ENCODE peak calls at places on chromosomes 16 and 17, in eight cellular contexts. R is GM03348; H is activated effector memory CD4-positive, alpha-beta T cell treated with anti-CD3 and anti-CD28 coated beads, Interleukin-2, amount 50 U/mL, for 16 hours; D is posterior vena cava; E is GM10248; L is CD8-positive, alpha-beta T cell; O is nucleus accumbens; Q is NCI-H2081. B is an unnamed sample.

GRCh38 chr16:72848759-72849664 is 198.9 kb downstream of the ZFHX3 start:
- DNase-seq in Q (peak), R (peak), E (no peak), L (no peak), O (peak), H (no peak), D (peak), B (no peak)

GRCh38 chr16:87305505-87306391 is 11.4 kb downstream of the C16orf95 start:
- DNase-seq in H (no peak), L (no peak), R (peak), E (no peak), O (no peak), Q (no peak), D (peak), B (no peak)

GRCh38 chr17:66564992-66565465 is 262.6 kb downstream of the PRKCA start:
- DNase-seq in O (no peak), H (no peak), E (no peak), L (no peak), R (peak), Q (no peak), D (no peak), B (no peak)

GRCh38 chr17:8877984-8878383 is 10.5 kb upstream of the PIK3R6 start:
- DNase-seq in D (no peak), H (no peak), L (no peak), Q (no peak), R (no peak), E (no peak), O (no peak), B (no peak)

GRCh38 chr16:86664518-86665318 is 86.4 kb downstream of the FOXL1 start:
- DNase-seq in L (peak), D (peak), R (peak), E (peak), O (no peak), Q (no peak), H (peak), B (peak)

GRCh38 chr16:734208-734980 is 6.4 kb downstream of the CIAO3 start:
- DNase-seq in E (no peak), Q (no peak), D (no peak), O (peak), H (no peak), L (no peak), R (no peak), B (no peak)

GRCh38 chr16:57628008-57628781 is at the start of gene ADGRG1:
- DNase-seq in D (peak), Q (no peak), H (peak), R (peak), O (peak), L (no peak), E (peak), B (no peak)

GRCh38 chr16:11328172-11329079 is 16.8 kb upstream of the RMI2 start:
- DNase-seq in Q (no peak), D (peak), O (no peak), E (peak), L (peak), R (peak), H (peak), B (peak)

GRCh38 chr17:18070861-18071340 is 16.8 kb upstream of the DRG2 start:
- DNase-seq in H (no peak), R (peak), O (no peak), D (no peak), E (no peak), L (no peak), Q (peak), B (no peak)

GRCh38 chr16:49756971-49757743 is 98.8 kb downstream of the ZNF423 start:
- DNase-seq in D (no peak), H (no peak), L (no peak), O (no peak), R (no peak), E (no peak), Q (no peak), B (no peak)

GRCh38 chr17:4945176-4945943 is 3.0 kb downstream of the PFN1 start:
- DNase-seq in D (peak), L (peak), H (peak), Q (no peak), E (peak), R (peak), O (no peak), B (no peak)

GRCh38 chr17:7323731-7324437 is 5.3 kb downstream of the NEURL4 start:
- DNase-seq in E (peak), R (peak), Q (no peak), L (peak), D (no peak), O (no peak), H (peak), B (peak)

GRCh38 chr16:58937661-58938060 is 203.5 kb upstream of the GOT2 start:
- DNase-seq in L (no peak), H (no peak), D (no peak), R (no peak), E (no peak), Q (no peak), O (no peak), B (no peak)

GRCh38 chr17:77698903-77699615 is 259.4 kb upstream of the TNRC6C start:
- DNase-seq in H (peak), R (no peak), Q (no peak), L (no peak), D (no peak), O (no peak), E (no peak), B (no peak)

GRCh38 chr17:78307887-78308633 is 51.8 kb downstream of the SOCS3 start:
- DNase-seq in L (no peak), O (no peak), D (no peak), H (no peak), R (no peak), E (no peak), Q (no peak), B (no peak)

GRCh38 chr17:82734987-82735866 is at the start of gene FN3K:
- DNase-seq in O (peak), R (peak), L (peak), E (no peak), Q (peak), D (peak), H (peak), B (peak)

B was measured in naive thymus-derived CD4-positive, alpha-beta T cell.